ENCODE peak calls at places on chromosomes 4 and X, in six cellular contexts. E is iris pigment epithelial cell, Q is T-helper 2 cell, O is NCI-H2029 treated with DMSO at 0.1 percent for 48 hours, F is hippocampal formation, D is endothelial cell of umbilical vein. W is an unnamed sample.

GRCh38 chr4:14679906-14680305 is 322.4 kb upstream of the CPEB2 start:
- DNase-seq in E (no peak), F (no peak), O (no peak), D (no peak), Q (no peak), W (no peak)

GRCh38 chrX:12228862-12229261 is 90.6 kb downstream of the FRMPD4 start:
- DNase-seq in E (no peak), D (no peak), Q (no peak), O (no peak), F (no peak), W (no peak)

GRCh38 chrX:34487364-34487763 is 169.7 kb downstream of the TMEM47 start:
- DNase-seq in Q (no peak), D (peak; percentile 74), O (no peak), E (no peak), F (no peak), W (no peak)

GRCh38 chr4:158169931-158170690 is 2.7 kb downstream of the GASK1B start:
- DNase-seq in F (no peak), Q (no peak), O (no peak), D (peak; percentile 61), E (no peak), W (peak; percentile 79)

GRCh38 chr4:18203936-18204335 is 182.4 kb upstream of the LCORL start:
- DNase-seq in O (no peak), F (no peak), Q (no peak), E (no peak), D (no peak), W (no peak)

GRCh38 chr4:119046263-119046662 is 89.4 kb upstream of the MYOZ2 start:
- DNase-seq in F (no peak), O (no peak), Q (no peak), D (peak; percentile 70), E (no peak), W (no peak)

GRCh38 chr4:97457253-97457652 is 686.0 kb downstream of the STPG2 start:
- DNase-seq in D (no peak), Q (no peak), O (peak; percentile 22), E (no peak), F (no peak), W (peak; percentile 79)

GRCh38 chr4:113539408-113539807 is 222.1 kb downstream of the CAMK2D start:
- DNase-seq in D (no peak), F (no peak), E (peak; percentile 82), Q (peak; percentile 83), O (no peak), W (no peak)

GRCh38 chr4:117664706-117665444 is 369.4 kb upstream of the NDST3 start:
- DNase-seq in E (peak; percentile 12), Q (no peak), F (no peak), D (no peak), O (no peak), W (no peak)

GRCh38 chr4:80568891-80569290 is 233.4 kb downstream of the CFAP299 start:
- DNase-seq in E (no peak), Q (no peak), O (no peak), F (no peak), D (no peak), W (peak; percentile 19)

GRCh38 chr4:80717204-80717603 is 313.3 kb upstream of the BMP3 start:
- DNase-seq in Q (no peak), D (no peak), E (no peak), F (no peak), O (no peak), W (no peak)

GRCh38 chr4:89134775-89135319 is 23.5 kb downstream of the TIGD2 start:
- DNase-seq in Q (no peak), E (peak; percentile 98), O (no peak), F (no peak), D (peak; percentile 68), W (no peak)

GRCh38 chr4:158090323-158090722 is 82.5 kb downstream of the GASK1B start:
- DNase-seq in Q (no peak), D (peak; percentile 21), E (peak; percentile 6), O (no peak), F (no peak), W (no peak)

GRCh38 chr4:29213020-29213419 is 1507.1 kb upstream of the PCDH7 start:
- DNase-seq in Q (no peak), D (no peak), O (no peak), F (no peak), E (no peak), W (no peak)

GRCh38 chr4:41257257-41257900 is 651 bp downstream of the UCHL1 start:
- DNase-seq in D (peak; percentile 36), E (peak; percentile 73), Q (peak; percentile 33), F (peak; percentile 3), O (no peak), W (peak; percentile 92)

GRCh38 chrX:11059923-11060322 is 51.2 kb upstream of the HCCS start:
- DNase-seq in D (no peak), E (peak; percentile 23), Q (no peak), F (no peak), O (no peak), W (no peak)

GRCh38 chr4:148162554-148162953 is 279.7 kb downstream of the NR3C2 start:
- DNase-seq in O (no peak), E (no peak), D (no peak), Q (no peak), F (no peak), W (no peak)

GRCh38 chr4:11412211-11412610 is 16.5 kb downstream of the HS3ST1 start:
- DNase-seq in D (no peak), F (no peak), E (no peak), O (no peak), Q (no peak), W (no peak)

W was measured in NCI-H69.